ENCODE peak calls at places on chromosomes 2 and 18, in four cellular contexts. P is HepG2, N is GM12878, V is K562. C is an unnamed sample. For H3K4me1, the result is how much of the 10 kb centered on the place peaks cover.

GRCh38 chr2:69196327-69197117 is 183.5 kb downstream of the ANTXR1 start:
- DNase-seq in P (peak), N (no peak), V (no peak), C (no peak)

GRCh38 chr2:152594022-152594712 is 123.1 kb downstream of the PRPF40A start:
- DNase-seq in P (no peak), N (no peak), V (no peak), C (no peak)

GRCh38 chr2:667332-668000 is 9.7 kb downstream of the TMEM18 start:
- DNase-seq in P (peak), N (no peak), V (peak), C (peak)

GRCh38 chr18:6728318-6728717 is 1.2 kb upstream of the ARHGAP28 start:
- DNase-seq in P (no peak), N (no peak), V (no peak), C (no peak)

GRCh38 chr18:79615091-79615490 is 64.5 kb upstream of the CTDP1 start:
- DNase-seq in P (no peak), N (no peak), V (no peak), C (no peak)

GRCh38 chr2:237500681-237501424 is 13.8 kb downstream of the MLPH start:
- DNase-seq in P (no peak), N (no peak), V (no peak), C (peak)

GRCh38 chr2:97713296-97714083 is at the start of gene ZAP70:
- DNase-seq in P (peak), N (no peak), V (no peak), C (no peak)

GRCh38 chr18:31941010-31941809 is 1.7 kb downstream of the TRAPPC8 start:
- DNase-seq in P (peak), N (no peak), V (no peak), C (no peak)

GRCh38 chr2:230687498-230687897 is 25.1 kb upstream of the CAB39 start:
- DNase-seq in P (no peak), N (no peak), V (no peak), C (no peak)

GRCh38 chr2:59974051-59974766 is 579.2 kb downstream of the BCL11A start:
- DNase-seq in P (no peak), N (no peak), V (no peak), C (no peak)

GRCh38 chr2:232926448-232927040 is 56.5 kb downstream of the SNORC start:
- DNase-seq in P (no peak), N (no peak), V (peak), C (peak)

GRCh38 chr18:32362484-32362883 is 108.2 kb downstream of the GAREM1 start:
- DNase-seq in P (no peak), N (no peak), V (no peak), C (no peak)

GRCh38 chr18:24704921-24705620 is 244.6 kb downstream of the HRH4 start:
- DNase-seq in P (no peak), N (no peak), V (no peak), C (no peak)

GRCh38 chr2:197269173-197269572 is 41.4 kb downstream of the ANKRD44 start:
- DNase-seq in P (no peak), N (no peak), V (no peak), C (no peak)

GRCh38 chr2:104758199-104758620 is 95.7 kb upstream of the POU3F3 start:
- DNase-seq in P (no peak), N (no peak), V (no peak), C (no peak)

GRCh38 chr2:133424876-133425275 is 143.4 kb downstream of the NCKAP5 start:
- DNase-seq in P (no peak), N (no peak), V (no peak), C (no peak)

GRCh38 chr2:181683518-181684453 is 3.5 kb upstream of the NEUROD1 start:
- DNase-seq in P (no peak), N (no peak), V (peak), C (peak)

GRCh38 chr2:131322209-131322608 is 41.8 kb downstream of the RAB6D start:
- DNase-seq in P (no peak), N (no peak), V (no peak), C (no peak)

DNA sequence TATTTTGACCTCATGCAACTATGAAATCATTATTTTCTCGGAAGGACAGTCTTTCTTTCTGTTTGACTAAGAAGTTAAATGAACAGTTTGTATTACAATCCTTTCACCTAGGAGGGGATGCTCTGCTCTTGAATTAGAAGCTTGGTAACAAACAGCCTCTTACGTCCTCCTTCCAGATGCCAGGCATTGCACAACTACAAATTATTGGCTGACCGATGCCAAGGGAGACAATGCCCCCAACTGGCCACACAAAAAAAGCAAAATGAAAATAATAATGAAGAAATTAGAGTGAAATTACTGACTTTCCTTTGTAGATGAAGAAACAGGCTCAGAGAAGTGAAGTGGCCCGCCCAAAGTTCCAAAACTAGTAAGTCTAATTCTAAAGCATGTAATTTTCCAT is 177.9 kb downstream of the CYRIA start:
- DNase-seq in P (peak), N (no peak), V (no peak), C (peak)
- TF ChIP-seq JUND in P (no peak), N (no peak), V (no peak), C (no peak)

DNA sequence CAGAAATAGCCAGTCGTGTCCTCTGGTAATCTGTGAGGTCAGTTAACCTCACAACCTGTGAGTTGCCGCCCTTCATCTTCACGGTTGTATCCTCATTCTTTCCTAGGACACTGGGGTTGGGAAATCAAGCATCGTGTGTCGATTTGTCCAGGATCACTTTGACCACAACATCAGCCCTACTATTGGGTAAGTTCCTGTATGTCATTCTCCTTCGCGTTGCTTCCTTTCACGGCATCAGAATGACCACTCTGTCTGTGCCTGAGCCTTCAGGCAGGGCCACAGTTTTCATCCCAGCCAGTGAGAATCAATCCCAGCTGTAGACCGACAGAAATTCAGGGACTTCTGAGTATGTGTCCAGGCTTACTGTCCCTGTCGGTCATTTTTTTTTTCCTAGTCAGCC is 67.1 kb downstream of the RAB31 start:
- DNase-seq in P (no peak), N (no peak), V (no peak), C (no peak)
- H3K4me1 ChIP-seq in P (under half), N (under half), V (under half), C (under half)

DNA sequence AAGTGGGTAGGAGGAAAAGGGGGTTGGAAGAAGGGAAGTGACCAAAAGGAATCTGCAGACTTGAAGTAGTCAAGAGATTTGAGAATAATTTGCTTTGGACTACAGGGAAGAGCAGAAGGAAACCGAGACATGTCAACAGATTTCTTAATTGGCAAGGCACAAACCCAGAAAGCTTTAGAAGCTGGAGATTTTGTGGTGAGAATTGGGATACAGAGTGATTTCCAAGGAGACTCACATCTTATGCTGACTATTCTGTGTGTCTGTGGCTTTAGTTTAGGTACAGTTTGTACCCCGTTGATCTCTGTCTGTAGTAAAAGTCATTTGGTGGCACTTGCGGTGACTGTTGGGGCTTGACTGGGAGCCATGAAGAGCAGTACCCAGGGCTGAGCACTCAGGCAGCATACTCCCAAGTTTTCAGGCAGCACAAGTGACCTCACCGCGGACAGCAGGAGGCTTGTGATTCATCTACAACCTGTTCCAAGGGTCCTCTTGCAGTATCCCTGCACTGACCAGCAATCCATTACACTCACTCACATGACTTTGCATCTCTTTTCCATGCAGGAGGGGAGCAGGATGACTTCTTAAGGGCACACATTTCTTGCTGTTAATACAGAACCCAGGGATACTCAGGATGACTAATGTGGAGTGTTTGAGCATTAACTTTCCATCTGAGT is 97.1 kb upstream of the TNP1 start:
- DNase-seq in P (no peak), N (no peak), V (no peak), C (no peak)
- TF ChIP-seq SMC3 in P (no peak), N (no peak), V (no peak), C (no peak)

DNA sequence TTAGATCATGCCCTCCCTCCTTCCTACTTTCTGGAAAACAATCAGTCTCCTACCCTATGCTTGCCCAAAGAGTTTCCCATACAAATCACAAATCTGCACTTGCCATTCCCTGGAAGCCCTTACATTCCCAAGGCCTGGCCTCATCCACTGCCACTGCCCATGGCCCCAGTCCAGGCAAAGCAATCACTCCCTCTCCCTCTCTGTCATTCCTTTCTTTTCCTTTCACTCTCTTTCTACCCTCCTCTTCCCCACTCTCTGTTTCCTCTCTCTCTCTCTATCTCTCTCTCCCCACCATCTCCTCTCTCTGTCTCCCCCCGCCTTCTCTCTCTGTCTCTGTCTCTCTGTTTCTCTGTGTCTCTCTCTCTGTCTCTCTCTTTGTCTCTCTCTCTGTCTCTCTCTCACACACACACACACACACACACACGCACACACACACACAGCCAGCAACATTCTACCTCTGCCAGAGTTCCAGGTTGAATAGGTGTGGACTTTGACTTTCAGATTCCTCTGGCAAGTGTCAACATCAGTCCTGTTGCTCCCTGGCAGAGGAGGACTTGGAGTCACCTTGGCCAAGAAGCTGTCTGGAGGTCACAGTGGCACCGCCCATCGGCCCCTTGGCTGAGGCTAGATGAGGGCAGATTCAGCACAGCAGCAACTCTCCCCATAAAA is 43.7 kb upstream of the NAT8 start:
- DNase-seq in P (peak), N (no peak), V (no peak), C (no peak)
- TF ChIP-seq JUND in P (no peak), N (no peak), V (no peak), C (no peak)

DNA sequence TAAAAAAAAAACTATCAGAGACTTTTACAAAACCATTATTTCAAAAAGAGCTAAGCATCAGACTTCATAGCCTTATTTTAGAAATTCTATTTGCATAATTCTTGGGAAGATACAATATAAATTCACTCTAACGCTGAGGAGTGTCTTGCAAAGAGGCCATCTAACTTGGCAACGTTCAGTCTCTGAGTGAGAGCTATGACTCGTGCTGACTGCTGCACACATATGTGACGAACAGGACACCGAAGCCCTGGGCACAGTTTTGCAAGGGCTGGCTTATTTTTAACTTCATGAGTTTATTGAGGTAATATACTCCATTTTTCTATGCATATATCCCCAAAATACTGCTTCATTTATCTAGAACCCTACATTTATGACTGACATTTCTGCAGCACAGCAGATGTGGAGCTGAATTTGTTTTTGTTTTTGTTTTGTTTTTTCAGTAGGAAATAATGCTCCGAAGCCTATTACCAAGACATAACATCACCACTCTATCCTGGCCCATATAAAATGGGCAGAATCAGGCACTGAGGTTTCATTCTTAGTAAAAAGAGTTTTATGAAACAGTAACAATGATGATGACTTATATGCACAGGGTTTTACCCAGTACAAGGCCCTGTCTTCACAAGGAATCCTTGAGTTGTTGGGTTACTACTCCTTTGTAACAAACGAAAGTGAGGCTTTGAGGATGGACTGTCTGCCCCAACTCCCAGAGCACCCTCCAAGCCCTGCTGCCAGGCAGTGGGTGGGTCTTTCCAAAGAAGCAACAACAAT is 68.3 kb downstream of the CRACDL start:
- DNase-seq in P (no peak), N (no peak), V (no peak), C (no peak)
- H3K4me1 ChIP-seq in P (under half), N (under half), V (under half), C (under half)

GRCh38 chr18:63579643-63580042 is 7.5 kb upstream of the SERPINB13 start:
- DNase-seq in P (no peak), N (no peak), V (no peak), C (no peak)

GRCh38 chr18:63575680-63576079 is 11.5 kb upstream of the SERPINB13 start:
- DNase-seq in P (no peak), N (no peak), V (no peak), C (no peak)

GRCh38 chr18:63578357-63578958 is 8.7 kb upstream of the SERPINB13 start:
- DNase-seq in P (peak), N (no peak), V (peak), C (peak)
- TF ChIP-seq SMC3 in P (peak), N (peak), V (peak), C (peak)

C was measured in SK-N-SH.